ENCODE peak calls at places on chromosomes 2 and 18, in four cellular contexts. H, L, S and K are unnamed samples.

GRCh38 chr2:19872302-19872701 is 29.5 kb downstream of the TTC32 start:
- DNase-seq in H (no peak), S (no peak), L (no peak), K (no peak)

GRCh38 chr2:142286618-142287017 is 155.8 kb upstream of the LRP1B start:
- DNase-seq in L (no peak), S (no peak), H (no peak), K (peak; percentile 5)

GRCh38 chr2:213288913-213289700 is 4.8 kb downstream of the SPAG16 start:
- DNase-seq in S (no peak), H (no peak), L (no peak), K (no peak)

GRCh38 chr2:151827564-151828142 is 568 bp downstream of the ARL5A start:
- DNase-seq in L (no peak), S (no peak), H (peak; percentile 38), K (peak; percentile 45)

GRCh38 chr2:180122874-180123273 is 115.8 kb upstream of the CWC22 start:
- DNase-seq in H (no peak), L (no peak), S (no peak), K (no peak)

GRCh38 chr2:73085691-73086090 is 14.2 kb upstream of the SFXN5 start:
- DNase-seq in L (peak; percentile 91), H (peak; percentile 74), S (peak; percentile 84), K (peak; percentile 72)

GRCh38 chr2:173235947-173236803 is 118.5 kb upstream of the CDCA7 start:
- DNase-seq in H (no peak), L (no peak), S (no peak), K (no peak)

GRCh38 chr2:237666606-237667005 is 39.2 kb downstream of the LRRFIP1 start:
- DNase-seq in L (no peak), S (no peak), H (no peak), K (no peak)

GRCh38 chr2:230205721-230206120 is 14.1 kb downstream of the SP110 start:
- DNase-seq in S (no peak), L (no peak), H (no peak), K (no peak)

GRCh38 chr2:223563462-223563861 is 38.7 kb downstream of the SCG2 start:
- DNase-seq in S (no peak), H (no peak), L (no peak), K (peak; percentile 45)

GRCh38 chr2:239959059-239959971 is 65.8 kb downstream of the NDUFA10 start:
- DNase-seq in H (no peak), S (no peak), L (no peak), K (no peak)

GRCh38 chr2:17969661-17970060 is 91.2 kb downstream of the KCNS3 start:
- DNase-seq in H (no peak), S (no peak), L (no peak), K (no peak)

GRCh38 chr2:20356042-20356441 is 5.4 kb upstream of the PUM2 start:
- DNase-seq in H (no peak), S (no peak), L (no peak), K (no peak)

GRCh38 chr2:1808921-1809551 is 64.7 kb upstream of the PXDN start:
- DNase-seq in H (no peak), L (no peak), S (no peak), K (no peak)

GRCh38 chr2:63486861-63487290 is 101.4 kb downstream of the WDPCP start:
- DNase-seq in S (no peak), H (no peak), L (no peak), K (no peak)

GRCh38 chr2:154623819-154624218 is 74.7 kb upstream of the KCNJ3 start:
- DNase-seq in S (no peak), L (no peak), H (no peak), K (no peak)

GRCh38 chr18:1604751-1605150 is 700.1 kb downstream of the ADCYAP1 start:
- DNase-seq in H (no peak), L (no peak), S (no peak), K (no peak)

GRCh38 chr2:126880262-126880800 is 18.4 kb upstream of the TEX51 start:
- DNase-seq in S (no peak), L (peak; percentile 39), H (no peak), K (peak; percentile 24)

GRCh38 chr2:85111819-85112281 is 21.3 kb upstream of the TCF7L1 start:
- DNase-seq in L (no peak), H (no peak), S (no peak), K (no peak)

GRCh38 chr2:19632327-19633040 is 269.3 kb downstream of the TTC32 start:
- DNase-seq in H (peak; percentile 62), S (peak; percentile 47), L (no peak), K (no peak)

DNA sequence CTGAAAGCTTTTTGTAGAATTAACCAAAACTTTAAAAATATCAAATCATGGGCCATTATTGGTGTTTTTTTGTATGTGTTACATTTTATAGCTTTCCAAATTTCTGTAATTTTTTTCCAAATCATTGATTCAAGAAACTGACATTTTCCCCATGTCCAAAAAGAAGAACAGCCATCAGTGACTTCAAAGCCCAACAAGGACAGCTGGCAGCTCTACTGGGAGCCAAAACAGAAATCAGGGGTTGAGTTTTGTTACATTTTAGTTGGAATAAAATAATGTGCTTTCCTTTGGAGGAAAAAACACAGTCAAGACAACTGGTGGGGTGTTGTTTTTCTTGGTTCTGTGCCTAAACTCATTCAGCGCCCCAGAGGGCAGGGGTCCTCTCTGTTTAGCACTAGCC is 23.8 kb downstream of the AKAIN1 start:
- DNase-seq in S (no peak), L (no peak), H (no peak), K (no peak)
- H3K4me1 ChIP-seq in S (no peaks in the 10 kb centered on the region), L (no peaks in the 10 kb centered on the region), H (no peaks in the 10 kb centered on the region), K (no peaks in the 10 kb centered on the region)

GRCh38 chr2:120754067-120754960 is 18.6 kb downstream of the GLI2 start:
- DNase-seq in S (no peak), L (peak; percentile 26), H (no peak), K (no peak)
- H3K4me3 ChIP-seq in S (no peak overlapping the region), L (no peak overlapping the region), H (no peak overlapping the region), K (no peak overlapping the region)

GRCh38 chr18:4639628-4640310 is 184.7 kb upstream of the DLGAP1 start:
- DNase-seq in S (no peak), L (no peak), H (no peak), K (no peak)
- H3K27ac ChIP-seq in S (no peak overlapping the region), L (no peak overlapping the region), H (no peak overlapping the region), K (no peak overlapping the region)

GRCh38 chr2:238669581-238670340 is 178.1 kb upstream of the TWIST2 start:
- DNase-seq in H (no peak), L (no peak), S (no peak), K (no peak)

GRCh38 chr2:238670341-238670681 is 177.6 kb upstream of the TWIST2 start:
- DNase-seq in L (no peak), H (no peak), S (no peak), K (no peak)

GRCh38 chr2:238667008-238667407 is 180.9 kb upstream of the TWIST2 start:
- DNase-seq in H (no peak), L (no peak), S (no peak), K (no peak)

GRCh38 chr2:238668426-238668825 is 179.5 kb upstream of the TWIST2 start:
- DNase-seq in S (no peak), L (no peak), H (no peak), K (no peak)

DNA sequence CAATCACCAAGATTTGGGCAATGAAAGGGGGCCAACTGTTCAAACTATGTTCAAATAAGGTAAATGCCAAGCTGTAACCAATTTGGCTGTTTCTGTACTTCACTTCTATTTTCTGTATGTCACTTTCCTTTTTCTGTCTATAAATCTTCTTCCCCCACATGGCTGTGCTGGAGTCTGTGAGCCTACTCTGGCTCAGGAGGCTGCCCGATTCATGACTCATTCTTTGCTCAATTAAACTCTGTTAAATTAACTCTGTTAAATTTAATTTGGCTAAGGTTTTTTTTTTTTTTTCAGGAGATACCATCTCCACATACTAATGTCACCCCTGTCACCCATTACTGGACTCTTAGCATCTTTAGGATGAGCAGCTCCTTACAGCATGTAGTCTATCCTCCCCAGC is 178.8 kb upstream of the TWIST2 start:
- DNase-seq in S (no peak), L (no peak), H (no peak), K (no peak)
- H3K4me1 ChIP-seq in S (no peaks in the 10 kb centered on the region), L (no peaks in the 10 kb centered on the region), H (no peaks in the 10 kb centered on the region), K (no peaks in the 10 kb centered on the region)